ENCODE peak calls at places on chromosomes 5 and 9, in six cellular contexts. J is right lobe of liver, G is GM23248, I is IMR-90, Y is choroid plexus epithelial cell, R is DND-41. X is an unnamed sample.

GRCh38 chr9:77251050-77251449 is 73.7 kb downstream of the VPS13A start:
- DNase-seq in I (no peak), Y (no peak), J (no peak), G (no peak), R (no peak), X (no peak)

GRCh38 chr9:93896093-93896492 is 59.1 kb downstream of the BARX1 start:
- DNase-seq in G (no peak), R (no peak), Y (no peak), J (peak; percentile 6), I (no peak), X (no peak)

GRCh38 chr9:113589890-113590289 is 126.4 kb downstream of the RGS3 start:
- DNase-seq in G (peak; percentile 67), R (no peak), J (no peak), Y (peak; percentile 79), I (peak; percentile 66), X (peak; percentile 14)

GRCh38 chr5:113330533-113331200 is 104.1 kb downstream of the TSSK1B start:
- DNase-seq in R (peak; percentile 45), G (peak; percentile 78), J (peak; percentile 78), Y (peak; percentile 78), I (peak; percentile 60), X (no peak)

GRCh38 chr9:70054546-70054945 is 10.9 kb downstream of the MAMDC2 start:
- DNase-seq in R (no peak), J (no peak), I (no peak), G (no peak), Y (no peak), X (no peak)

GRCh38 chr5:11050596-11051304 is 289.7 kb upstream of the DAP start:
- DNase-seq in I (peak; percentile 2), R (no peak), G (peak; percentile 6), J (no peak), Y (no peak), X (no peak)

GRCh38 chr5:91186101-91186500 is 197.0 kb downstream of the ARRDC3 start:
- DNase-seq in Y (no peak), I (no peak), G (no peak), R (no peak), J (no peak), X (no peak)

GRCh38 chr5:174610968-174611367 is 113.4 kb upstream of the MSX2 start:
- DNase-seq in R (no peak), I (peak; percentile 75), G (peak; percentile 45), Y (peak; percentile 29), J (no peak), X (no peak)

GRCh38 chr5:78008356-78008967 is 232.3 kb upstream of the TBCA start:
- DNase-seq in G (peak; percentile 65), R (peak; percentile 25), Y (peak; percentile 76), J (no peak), I (peak; percentile 58), X (no peak)

GRCh38 chr5:107228237-107228636 is 442.5 kb downstream of the EFNA5 start:
- DNase-seq in R (no peak), G (no peak), Y (no peak), J (no peak), I (no peak), X (no peak)

GRCh38 chr5:79181419-79182022 is 54.4 kb upstream of the JMY start:
- DNase-seq in R (no peak), I (no peak), Y (peak; percentile 26), G (peak; percentile 50), J (no peak), X (no peak)

GRCh38 chr9:133122935-133123611 is 2.0 kb upstream of the RALGDS start:
- DNase-seq in G (peak; percentile 74), Y (no peak), R (no peak), J (no peak), I (peak; percentile 45), X (no peak)

DNA sequence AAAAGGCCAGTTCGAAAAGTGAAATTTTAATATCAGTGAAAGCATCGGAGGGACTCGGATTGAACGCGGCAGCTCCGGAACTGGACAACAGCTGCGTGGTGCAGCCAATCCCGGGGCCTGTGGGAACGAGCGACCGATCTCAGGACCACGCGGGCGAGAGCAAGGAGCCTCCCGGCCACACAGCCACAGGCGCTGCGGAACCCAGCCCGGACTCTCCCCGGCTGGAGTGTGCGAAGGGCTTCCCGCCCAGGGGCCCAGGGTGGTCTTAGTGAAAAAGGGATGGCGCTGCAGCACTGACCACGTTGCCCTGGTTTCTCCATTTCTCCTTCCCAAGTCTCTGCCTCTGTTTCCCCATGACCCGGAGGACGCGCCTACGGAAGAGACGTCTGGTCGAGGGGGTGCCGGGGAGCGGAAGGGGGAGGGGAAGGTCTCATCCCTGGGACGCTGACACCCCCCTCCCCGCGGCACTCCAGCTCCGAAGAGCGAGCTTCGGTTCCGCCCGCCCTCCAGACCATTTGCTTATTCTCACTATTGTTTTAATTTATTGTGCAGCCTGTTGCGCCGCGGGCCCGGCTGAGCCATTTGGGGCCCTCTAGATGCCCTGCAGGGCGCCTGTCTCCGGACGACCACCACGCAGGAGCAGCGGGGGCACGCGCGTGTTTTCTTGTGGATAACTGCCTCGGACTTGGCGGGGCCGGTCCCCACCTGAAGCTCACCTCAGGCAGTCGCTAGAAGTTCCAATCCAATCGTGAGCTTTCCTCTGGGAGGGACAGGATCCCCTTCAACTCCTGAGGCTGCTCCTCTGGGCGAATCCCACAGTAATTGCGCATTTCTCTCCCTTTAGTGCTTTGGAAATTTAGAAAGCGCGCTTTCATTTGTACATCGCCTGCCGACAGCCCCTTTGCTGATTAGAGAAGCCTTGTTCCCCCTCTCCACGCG is 303.0 kb downstream of the PARP8 start:
- DNase-seq in R (no peak), J (no peak), Y (no peak), I (no peak), G (peak; percentile 23), X (no peak)
- H3K4me3 ChIP-seq in R (no peak overlapping the region), J (no peak overlapping the region), Y (no peak overlapping the region), I (no peak overlapping the region), G (peak overlapping the region; percentile 17), X (peak overlapping the region; percentile 51)

GRCh38 chr9:130444565-130445221 is at the start of gene ASS1:
- DNase-seq in Y (peak; percentile 37), G (peak; percentile 70), J (peak; percentile 92), R (no peak), I (no peak), X (peak; percentile 89)
- H3K4me3 ChIP-seq in Y (peak within 1 kb of the TSS; percentile 58), G (peak within 1 kb of the TSS; percentile 82), J (peak within 1 kb of the TSS; percentile 94), R (no peak within 1 kb of the TSS), I (peak within 1 kb of the TSS; percentile 43), X (peak within 1 kb of the TSS; percentile 66)

GRCh38 chr5:170071748-170072147 is 33.9 kb upstream of the FOXI1 start:
- DNase-seq in G (no peak), I (no peak), Y (no peak), R (no peak), J (no peak), X (no peak)

GRCh38 chr5:170067574-170068170 is 38.0 kb upstream of the FOXI1 start:
- DNase-seq in Y (no peak), R (no peak), I (no peak), G (no peak), J (no peak), X (no peak)

GRCh38 chr5:170069512-170069911 is 36.2 kb upstream of the FOXI1 start:
- DNase-seq in J (no peak), Y (no peak), R (no peak), I (no peak), G (no peak), X (no peak)

GRCh38 chr5:170070556-170071412 is 34.9 kb upstream of the FOXI1 start:
- DNase-seq in Y (peak; percentile 67), I (peak; percentile 45), R (peak; percentile 46), J (peak; percentile 45), G (peak; percentile 77), X (peak; percentile 56)

GRCh38 chr5:170067152-170067551 is 38.5 kb upstream of the FOXI1 start:
- DNase-seq in Y (no peak), G (no peak), J (no peak), R (no peak), I (no peak), X (no peak)
- H3K4me3 ChIP-seq in Y (no peak overlapping the region), G (no peak overlapping the region), J (no peak overlapping the region), R (no peak overlapping the region), I (no peak overlapping the region), X (no peak overlapping the region)

GRCh38 chr5:56277573-56277972 is 44.4 kb upstream of the ANKRD55 start:
- DNase-seq in R (no peak), J (no peak), G (no peak), I (no peak), Y (no peak), X (no peak)

GRCh38 chr5:56281489-56282163 is 48.5 kb upstream of the ANKRD55 start:
- DNase-seq in G (no peak), I (peak; percentile 24), J (no peak), Y (no peak), R (no peak), X (no peak)

GRCh38 chr5:56278267-56278826 is 45.2 kb upstream of the ANKRD55 start:
- DNase-seq in J (no peak), I (peak; percentile 98), Y (peak; percentile 75), R (no peak), G (peak; percentile 27), X (no peak)

GRCh38 chr5:56279979-56280378 is 46.8 kb upstream of the ANKRD55 start:
- DNase-seq in Y (peak; percentile 69), R (no peak), J (no peak), G (peak; percentile 67), I (peak; percentile 82), X (no peak)

GRCh38 chr5:56279291-56279690 is 46.2 kb upstream of the ANKRD55 start:
- DNase-seq in G (no peak), R (no peak), J (no peak), I (no peak), Y (no peak), X (no peak)
- H3K4me3 ChIP-seq in G (no peak overlapping the region), R (no peak overlapping the region), J (no peak overlapping the region), I (no peak overlapping the region), Y (no peak overlapping the region), X (no peak overlapping the region)

DNA sequence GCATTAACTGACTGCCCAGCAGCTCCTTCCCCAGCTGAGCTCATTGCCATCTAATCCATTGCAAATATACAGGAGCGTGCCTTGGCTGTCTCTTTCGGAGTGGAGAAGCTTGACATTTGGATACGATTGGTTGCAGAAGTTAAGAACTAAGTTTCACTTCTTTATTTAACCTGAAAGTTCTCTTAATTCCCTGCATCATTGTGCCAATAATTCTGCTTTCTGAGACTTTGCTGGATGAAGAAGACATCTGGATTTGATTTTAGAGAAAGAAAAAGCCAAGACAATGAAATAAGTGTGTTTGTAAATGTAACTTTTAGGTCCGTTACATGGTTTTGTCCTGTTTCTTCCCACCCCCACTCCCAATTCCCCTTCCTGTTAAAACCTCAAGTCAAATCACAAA is 33.9 kb downstream of the TAS2R1 start:
- DNase-seq in R (no peak), G (peak; percentile 22), I (no peak), Y (peak; percentile 19), J (no peak), X (no peak)
- H3K4me3 ChIP-seq in R (no peak overlapping the region), G (peak overlapping the region; percentile 55), I (no peak overlapping the region), Y (peak overlapping the region; percentile 34), J (no peak overlapping the region), X (no peak overlapping the region)

X was measured in lower lobe of right lung.